ENCODE peak calls at places on chromosomes 13 and 19, in five cellular contexts. Z is esophagus muscularis mucosa, P is ovary, V is upper lobe of left lung, G is A549. U is an unnamed sample.

GRCh38 chr13:98688373-98688772 is 64.1 kb downstream of the SLC15A1 start:
- DNase-seq in V (no peak), G (no peak), Z (no peak), P (no peak), U (no peak)

GRCh38 chr13:84191199-84191598 is 308.9 kb upstream of the SLITRK1 start:
- DNase-seq in G (no peak), P (no peak), Z (no peak), V (no peak), U (no peak)

GRCh38 chr13:106496072-106496997 is 39.1 kb downstream of the EFNB2 start:
- DNase-seq in G (no peak), Z (no peak), V (no peak), P (no peak), U (no peak)

GRCh38 chr13:74710006-74710405 is 575.8 kb upstream of the KLF12 start:
- DNase-seq in Z (no peak), P (no peak), V (no peak), G (no peak), U (no peak)

GRCh38 chr19:48362716-48363499 is 832 bp downstream of the TMEM143 start:
- DNase-seq in V (peak), P (peak), G (peak), Z (peak), U (peak)

GRCh38 chr19:3801412-3802096 is 15.4 kb upstream of the MATK start:
- DNase-seq in G (no peak), Z (no peak), V (peak), P (no peak), U (no peak)

GRCh38 chr13:27140060-27140459 is 31.6 kb downstream of the USP12 start:
- DNase-seq in G (no peak), P (no peak), V (no peak), Z (no peak), U (no peak)

GRCh38 chr13:101967216-101967615 is 434.6 kb downstream of the FGF14 start:
- DNase-seq in P (no peak), V (no peak), Z (no peak), G (no peak), U (no peak)

GRCh38 chr19:39438270-39438934 is 2.7 kb upstream of the RPS16 start:
- DNase-seq in V (peak), Z (no peak), G (no peak), P (no peak), U (no peak)

GRCh38 chr13:110137677-110138008 is 169.3 kb downstream of the COL4A1 start:
- DNase-seq in V (peak), Z (no peak), P (no peak), G (peak), U (no peak)

GRCh38 chr19:12969292-12969988 is at the start of gene DAND5:
- DNase-seq in Z (no peak), V (no peak), G (no peak), P (no peak), U (peak)

GRCh38 chr13:47279956-47280355 is 383.1 kb upstream of the HTR2A start:
- DNase-seq in V (no peak), G (no peak), P (no peak), Z (no peak), U (no peak)

GRCh38 chr13:80338781-80339577 is 1.9 kb downstream of the SPRY2 start:
- DNase-seq in G (peak), P (peak), Z (peak), V (peak), U (peak)

GRCh38 chr13:90436697-90437096 is 910.8 kb upstream of the MIR17HG start:
- DNase-seq in P (no peak), G (no peak), Z (no peak), V (no peak), U (no peak)

GRCh38 chr13:76245216-76245615 is 609.1 kb downstream of the LMO7 start:
- DNase-seq in V (no peak), P (no peak), Z (no peak), G (no peak), U (no peak)
- TF ChIP-seq EP300 in V (no peak), P (no peak), Z (no peak), G (no peak), U (no peak)

DNA sequence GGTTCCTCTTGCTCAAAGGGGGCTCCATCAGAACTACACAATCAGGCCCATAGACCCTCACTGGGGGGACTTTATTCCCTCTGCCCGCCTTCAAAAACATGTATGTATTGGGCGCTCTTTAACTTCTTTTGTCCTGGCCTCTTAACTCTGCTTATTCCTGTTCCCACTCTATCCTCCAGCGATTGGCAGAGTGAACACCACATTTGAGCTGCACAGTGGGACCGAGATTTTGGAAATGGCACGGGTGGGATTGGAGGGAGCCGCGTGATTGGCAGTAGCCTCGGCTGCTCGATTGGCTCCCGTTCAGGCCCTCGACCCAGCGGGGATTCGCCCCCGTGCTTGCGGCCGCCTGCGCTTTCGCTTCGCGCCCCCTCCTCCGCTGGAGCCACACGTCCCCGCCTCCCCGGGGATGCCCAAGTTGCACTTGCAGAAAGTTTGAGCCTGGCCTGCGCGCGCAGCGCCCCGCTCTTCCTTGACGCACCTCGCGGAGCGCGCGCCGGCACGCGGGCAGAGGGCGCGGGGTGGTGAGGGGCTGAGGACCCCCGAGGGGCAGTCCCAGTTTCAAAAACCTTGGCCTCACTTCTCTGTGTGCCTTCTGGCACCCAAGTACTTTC is at the start of gene ZIC5:
- DNase-seq in V (no peak), Z (no peak), G (peak), P (no peak), U (no peak)
- H3K4me3 ChIP-seq in V (no peak), Z (peak), G (peak), P (peak), U (peak)

DNA sequence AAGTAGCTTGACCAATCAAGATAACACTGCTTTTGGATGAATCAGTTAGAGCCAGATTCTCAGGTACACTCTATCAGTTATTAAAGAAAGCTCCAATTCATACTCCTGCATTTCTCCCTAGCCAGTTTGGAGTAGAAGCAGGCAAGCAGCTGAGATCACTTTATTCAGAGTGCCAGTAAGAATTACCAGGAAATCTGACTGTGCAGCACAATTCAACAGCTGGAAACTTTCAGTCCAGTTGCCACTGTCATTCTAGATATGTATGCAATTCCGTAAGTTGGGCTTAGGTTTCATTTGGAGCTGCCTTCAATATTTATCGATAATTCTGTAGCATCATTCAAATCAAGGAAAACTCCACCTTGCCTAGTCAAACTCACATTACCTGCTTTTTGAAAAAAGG is 2625.6 kb upstream of the PCDH20 start:
- DNase-seq in G (no peak), Z (no peak), V (no peak), P (no peak), U (no peak)
- TF ChIP-seq EP300 in G (no peak), Z (no peak), V (no peak), P (no peak), U (no peak)

GRCh38 chr13:109126973-109127615 is 497.7 kb downstream of the MYO16 start:
- DNase-seq in Z (no peak), V (no peak), P (no peak), G (no peak), U (no peak)

GRCh38 chr13:109135018-109135417 is 505.6 kb downstream of the MYO16 start:
- DNase-seq in V (no peak), P (no peak), G (peak), Z (no peak), U (no peak)

GRCh38 chr13:109130093-109130835 is 500.9 kb downstream of the MYO16 start:
- DNase-seq in Z (no peak), V (no peak), P (no peak), G (no peak), U (no peak)

GRCh38 chr13:109136873-109137272 is 507.5 kb downstream of the MYO16 start:
- DNase-seq in P (no peak), G (no peak), V (no peak), Z (no peak), U (no peak)

DNA sequence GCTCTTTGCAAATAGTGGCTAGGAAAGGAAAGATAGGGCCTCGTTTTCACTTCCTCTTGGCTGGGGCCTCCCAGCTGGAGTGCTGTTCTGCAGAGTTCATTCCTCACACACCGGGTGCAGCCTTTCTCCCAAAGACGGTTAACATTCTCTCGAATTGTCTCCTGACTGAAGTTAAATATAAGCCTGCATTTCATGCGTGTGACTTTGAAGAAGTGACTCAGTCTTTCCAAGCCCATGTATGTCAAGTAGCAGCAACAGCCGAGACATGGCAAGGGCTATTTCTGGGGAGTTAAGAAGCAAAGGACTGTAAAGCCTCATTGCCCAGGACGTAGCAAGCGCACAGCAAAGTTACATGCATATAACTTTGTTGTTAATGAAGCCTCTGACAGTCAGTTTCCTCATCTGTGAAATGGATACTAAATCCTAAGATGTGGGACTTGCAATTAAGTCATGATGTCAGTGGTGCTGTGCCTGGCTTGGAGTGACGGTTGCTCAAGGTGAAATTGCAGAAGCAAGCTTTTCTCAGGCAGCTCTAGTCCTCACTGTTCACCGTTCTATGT is 502.4 kb downstream of the MYO16 start:
- DNase-seq in P (no peak), G (no peak), Z (no peak), V (no peak), U (no peak)
- H3K4me3 ChIP-seq in P (no peak), G (no peak), Z (no peak), V (no peak), U (no peak)

GRCh38 chr13:21297914-21298831 is 121.7 kb downstream of the MRPL57 start:
- DNase-seq in G (peak), Z (peak), P (peak), V (peak), U (peak)
- TF ChIP-seq EP300 in G (no peak), Z (no peak), P (no peak), V (no peak), U (no peak)

GRCh38 chr19:8698433-8699063 is at the start of gene ACTL9:
- DNase-seq in P (no peak), Z (no peak), V (no peak), G (no peak), U (no peak)
- H3K4me3 ChIP-seq in P (no peak), Z (no peak), V (no peak), G (no peak), U (no peak)

DNA sequence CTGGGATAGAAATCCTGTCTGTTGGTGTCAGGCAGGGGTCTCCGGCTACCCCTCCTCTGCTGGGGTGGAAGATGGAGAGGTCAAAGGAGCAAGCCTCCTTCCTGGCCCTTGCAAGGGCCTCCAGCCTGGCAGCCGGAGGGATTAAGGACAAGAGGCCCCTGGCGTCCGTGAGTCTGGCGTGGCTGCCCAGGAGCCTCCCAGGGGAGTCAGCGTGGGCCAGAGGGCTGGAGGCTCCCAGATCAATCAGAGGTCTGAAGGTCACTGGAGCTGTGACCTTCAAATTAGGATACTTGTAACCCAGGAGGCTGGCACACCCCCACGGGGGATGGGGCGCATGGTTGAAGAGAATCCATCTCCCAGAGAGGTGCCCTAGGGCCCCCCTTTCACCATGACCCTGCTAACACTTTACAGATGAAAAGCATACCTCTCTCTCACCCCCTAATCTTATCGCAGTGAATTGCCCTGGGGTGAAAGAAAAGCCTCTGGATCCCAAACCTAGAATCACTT is 44.7 kb upstream of the PEG3 start:
- DNase-seq in Z (no peak), G (no peak), P (no peak), V (no peak), U (no peak)
- TF ChIP-seq EP300 in Z (no peak), G (no peak), P (no peak), V (no peak), U (no peak)

GRCh38 chr19:50877338-50877737 is 4.1 kb downstream of the KLK2 start:
- DNase-seq in Z (no peak), P (no peak), V (no peak), G (no peak), U (no peak)

GRCh38 chr19:50878851-50879250 is 5.6 kb downstream of the KLK2 start:
- DNase-seq in V (no peak), Z (no peak), P (no peak), G (no peak), U (no peak)

GRCh38 chr19:50875795-50876422 is 2.7 kb downstream of the KLK2 start:
- DNase-seq in Z (no peak), G (no peak), V (no peak), P (no peak), U (no peak)

GRCh38 chr19:50882188-50882587 is 8.9 kb downstream of the KLK2 start:
- DNase-seq in V (no peak), Z (no peak), P (no peak), G (no peak), U (no peak)

GRCh38 chr19:50880241-50880640 is 7.0 kb downstream of the KLK2 start:
- DNase-seq in Z (no peak), V (no peak), G (no peak), P (no peak), U (no peak)
- H3K4me3 ChIP-seq in Z (no peak), V (no peak), G (no peak), P (no peak), U (no peak)

DNA sequence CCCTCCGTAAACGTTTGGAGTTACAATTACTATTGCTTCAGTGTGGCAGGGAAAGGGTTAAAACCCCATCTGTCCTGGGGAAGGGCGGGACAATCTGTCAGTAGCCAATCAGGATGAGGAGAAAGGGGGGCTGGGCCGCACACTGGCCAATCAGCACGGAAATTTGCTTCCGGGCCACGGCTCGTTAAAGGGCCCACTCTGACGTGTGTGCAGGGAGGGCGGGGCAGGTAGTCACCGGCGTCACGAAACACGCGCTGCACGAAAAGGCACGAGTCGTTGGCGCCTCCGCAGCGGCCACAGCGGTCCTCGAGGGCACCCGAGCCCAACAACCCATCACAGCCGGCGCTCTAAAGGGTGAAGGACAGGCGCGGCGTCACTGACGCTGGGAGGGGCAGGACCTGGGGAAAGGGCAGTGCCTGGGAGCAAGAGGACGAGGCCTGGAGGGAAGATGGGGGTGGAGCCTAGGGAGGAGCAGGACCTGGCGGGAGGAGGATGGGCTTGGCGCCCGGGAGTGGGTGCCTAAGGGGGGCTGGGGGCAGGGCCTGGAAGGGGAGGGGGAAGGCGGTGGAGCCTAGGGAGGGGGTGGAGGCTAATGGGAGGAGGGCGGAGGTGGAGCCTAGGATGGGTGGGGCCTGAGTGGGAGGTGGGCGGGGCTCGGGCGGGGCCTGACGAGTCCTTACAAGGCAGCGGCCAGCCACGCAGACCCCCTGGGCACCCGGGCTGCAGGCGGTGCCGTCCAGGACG is 4.9 kb downstream of the ADAMTSL5 start:
- DNase-seq in V (peak), P (peak), Z (peak), G (peak), U (peak)
- TF ChIP-seq EP300 in V (no peak), P (peak), Z (no peak), G (no peak), U (no peak)